ENCODE peak calls at places on chromosome 19, in seven cellular contexts. B is T follicular helper cell, H is GM04504, L is HEK293T, C is NCI-H2081, D is GM12878, J is NCI-H1105. N is an unnamed sample.

GRCh38 chr19:34838753-34839431 is 65.9 kb upstream of the ZNF599 start:
- DNase-seq in B (peak), H (no peak), L (no peak), C (no peak), D (no peak), J (no peak), N (no peak)

GRCh38 chr19:21483589-21484170 is 21.7 kb upstream of the ZNF429 start:
- DNase-seq in B (peak), H (no peak), L (peak), C (no peak), D (no peak), J (peak), N (no peak)

GRCh38 chr19:42255766-42256750 is 1.1 kb upstream of the ERF start:
- DNase-seq in B (no peak), H (no peak), L (peak), C (no peak), D (no peak), J (no peak), N (no peak)

GRCh38 chr19:3653081-3653795 is 26.6 kb upstream of the CACTIN start:
- DNase-seq in B (no peak), H (no peak), L (no peak), C (no peak), D (no peak), J (no peak), N (no peak)

GRCh38 chr19:29610213-29610573 is 4.1 kb downstream of the POP4 start:
- DNase-seq in B (no peak), H (no peak), L (no peak), C (no peak), D (no peak), J (no peak), N (no peak)

GRCh38 chr19:14530005-14530348 is 583 bp downstream of the TECR start:
- DNase-seq in B (no peak), H (no peak), L (no peak), C (no peak), D (no peak), J (no peak), N (no peak)

GRCh38 chr19:38743394-38744297 is 628 bp downstream of the CAPN12 start:
- DNase-seq in B (no peak), H (no peak), L (no peak), C (no peak), D (no peak), J (no peak), N (no peak)

GRCh38 chr19:52248256-52248655 is 21.1 kb upstream of the ZNF766 start:
- DNase-seq in B (peak), H (peak), L (no peak), C (no peak), D (no peak), J (peak), N (no peak)

GRCh38 chr19:19654441-19654840 is 9.0 kb downstream of the ATP13A1 start:
- DNase-seq in B (no peak), H (no peak), L (no peak), C (no peak), D (no peak), J (no peak), N (no peak)

GRCh38 chr19:34222386-34222785 is 32.0 kb upstream of the GARRE1 start:
- DNase-seq in B (no peak), H (no peak), L (no peak), C (no peak), D (no peak), J (no peak), N (no peak)

GRCh38 chr19:14116918-14117578 is 514 bp downstream of the PRKACA start:
- DNase-seq in B (no peak), H (no peak), L (no peak), C (peak), D (no peak), J (no peak), N (no peak)

GRCh38 chr19:33823341-33823740 is 26.7 kb downstream of the KCTD15 start:
- DNase-seq in B (no peak), H (no peak), L (no peak), C (no peak), D (no peak), J (no peak), N (no peak)

GRCh38 chr19:1076951-1077350 is 10.0 kb downstream of the ARHGAP45 start:
- DNase-seq in B (peak), H (no peak), L (no peak), C (peak), D (peak), J (no peak), N (peak)

GRCh38 chr19:54430306-54431254 is 15.3 kb downstream of the TTYH1 start:
- DNase-seq in B (peak), H (no peak), L (peak), C (peak), D (no peak), J (no peak), N (no peak)

GRCh38 chr19:9953802-9954542 is 17.7 kb upstream of the OLFM2 start:
- DNase-seq in B (no peak), H (no peak), L (no peak), C (no peak), D (no peak), J (no peak), N (no peak)

GRCh38 chr19:31253816-31254551 is 95.3 kb downstream of the TSHZ3 start:
- DNase-seq in B (no peak), H (no peak), L (no peak), C (no peak), D (no peak), J (peak), N (no peak)

GRCh38 chr19:53594811-53595509 is 36.8 kb upstream of the DPRX start:
- DNase-seq in B (no peak), H (no peak), L (no peak), C (no peak), D (no peak), J (no peak), N (no peak)

GRCh38 chr19:27671876-27672275 is 1541.1 kb downstream of the UQCRFS1 start:
- DNase-seq in B (no peak), H (no peak), L (no peak), C (no peak), D (no peak), J (no peak), N (no peak)

GRCh38 chr19:38617764-38618589 is at the start of gene MAP4K1:
- DNase-seq in B (peak), H (no peak), L (no peak), C (peak), D (peak), J (peak), N (peak)

GRCh38 chr19:29837448-29837961 is 25.7 kb downstream of the CCNE1 start:
- DNase-seq in B (no peak), H (no peak), L (no peak), C (no peak), D (peak), J (no peak), N (peak)

GRCh38 chr19:29711584-29712132 is 3.4 kb downstream of the C19orf12 start:
- DNase-seq in B (no peak), H (no peak), L (no peak), C (no peak), D (no peak), J (no peak), N (no peak)

GRCh38 chr19:4618019-4618418 is 21.3 kb upstream of the TNFAIP8L1 start:
- DNase-seq in B (no peak), H (no peak), L (no peak), C (no peak), D (no peak), J (no peak), N (no peak)

GRCh38 chr19:7705387-7706187 is 3.7 kb upstream of the FCER2 start:
- DNase-seq in B (peak), H (no peak), L (no peak), C (no peak), D (peak), J (no peak), N (peak)

GRCh38 chr19:8261881-8262280 is 46.3 kb downstream of the CD320 start:
- DNase-seq in B (no peak), H (no peak), L (no peak), C (no peak), D (no peak), J (no peak), N (no peak)

GRCh38 chr19:12974301-12975220 is 5.2 kb downstream of the DAND5 start:
- DNase-seq in B (no peak), H (no peak), L (no peak), C (no peak), D (no peak), J (no peak), N (no peak)

GRCh38 chr19:327291-328024 is 17.1 kb downstream of the MIER2 start:
- DNase-seq in B (no peak), H (no peak), L (no peak), C (no peak), D (no peak), J (no peak), N (no peak)

GRCh38 chr19:51242881-51243280 is 8.0 kb upstream of the SIGLECL1 start:
- DNase-seq in B (no peak), H (no peak), L (no peak), C (no peak), D (no peak), J (no peak), N (no peak)

GRCh38 chr19:9786342-9786741 is 17.8 kb upstream of the ZNF846 start:
- DNase-seq in B (no peak), H (no peak), L (no peak), C (no peak), D (no peak), J (no peak), N (no peak)

GRCh38 chr19:40805258-40805868 is 6.4 kb downstream of the EGLN2 start:
- DNase-seq in B (no peak), H (no peak), L (no peak), C (no peak), D (no peak), J (no peak), N (no peak)

GRCh38 chr19:11381535-11382369 is 2.4 kb downstream of the EPOR start:
- DNase-seq in B (peak), H (peak), L (peak), C (no peak), D (peak), J (peak), N (peak)

N was measured in GM12864.